ENCODE peak calls at places on chromosomes 6 and 20, in four cellular contexts. U is IMR-90, D is transverse colon, H is thyroid gland. O is an unnamed sample.

GRCh38 chr20:52130406-52130805 is 61.2 kb downstream of the ZFP64 start:
- DNase-seq in D (no peak), U (peak; percentile 4), H (no peak), O (no peak)

GRCh38 chr20:21301940-21302644 is 1.0 kb upstream of the XRN2 start:
- DNase-seq in D (no peak), U (no peak), H (no peak), O (no peak)

GRCh38 chr6:156639023-156639728 is 138.0 kb upstream of the ARID1B start:
- DNase-seq in H (no peak), U (no peak), D (no peak), O (no peak)

GRCh38 chr20:62428396-62429160 is 1.2 kb upstream of the RBBP8NL start:
- DNase-seq in U (no peak), H (no peak), D (no peak), O (no peak)

GRCh38 chr20:15475483-15475882 is 1097.8 kb downstream of the KIF16B start:
- DNase-seq in D (peak; percentile 35), U (no peak), H (peak; percentile 52), O (no peak)

GRCh38 chr20:47295921-47296426 is 60.5 kb downstream of the ZMYND8 start:
- DNase-seq in D (no peak), H (peak; percentile 75), U (no peak), O (no peak)

GRCh38 chr6:106750146-106750900 is 120.9 kb downstream of the QRSL1 start:
- DNase-seq in H (no peak), D (no peak), U (no peak), O (no peak)

GRCh38 chr6:134064461-134064860 is 12.0 kb upstream of the SLC2A12 start:
- DNase-seq in U (no peak), H (no peak), D (no peak), O (no peak)

GRCh38 chr20:9483131-9483530 is 31.3 kb upstream of the LAMP5 start:
- DNase-seq in U (peak; percentile 35), D (no peak), H (no peak), O (no peak)

GRCh38 chr6:154277578-154278128 is 79.0 kb downstream of the IPCEF1 start:
- DNase-seq in H (no peak), D (no peak), U (no peak), O (no peak)

GRCh38 chr20:63567382-63568169 is 6.5 kb downstream of the HELZ2 start:
- DNase-seq in H (no peak), D (peak; percentile 75), U (no peak), O (peak; percentile 93)

GRCh38 chr6:30799210-30799609 is 54.9 kb upstream of the IER3 start:
- DNase-seq in D (no peak), H (no peak), U (peak; percentile 56), O (no peak)

GRCh38 chr20:44918761-44919160 is 8.9 kb downstream of the PABPC1L start:
- DNase-seq in D (no peak), H (no peak), U (no peak), O (no peak)

DNA sequence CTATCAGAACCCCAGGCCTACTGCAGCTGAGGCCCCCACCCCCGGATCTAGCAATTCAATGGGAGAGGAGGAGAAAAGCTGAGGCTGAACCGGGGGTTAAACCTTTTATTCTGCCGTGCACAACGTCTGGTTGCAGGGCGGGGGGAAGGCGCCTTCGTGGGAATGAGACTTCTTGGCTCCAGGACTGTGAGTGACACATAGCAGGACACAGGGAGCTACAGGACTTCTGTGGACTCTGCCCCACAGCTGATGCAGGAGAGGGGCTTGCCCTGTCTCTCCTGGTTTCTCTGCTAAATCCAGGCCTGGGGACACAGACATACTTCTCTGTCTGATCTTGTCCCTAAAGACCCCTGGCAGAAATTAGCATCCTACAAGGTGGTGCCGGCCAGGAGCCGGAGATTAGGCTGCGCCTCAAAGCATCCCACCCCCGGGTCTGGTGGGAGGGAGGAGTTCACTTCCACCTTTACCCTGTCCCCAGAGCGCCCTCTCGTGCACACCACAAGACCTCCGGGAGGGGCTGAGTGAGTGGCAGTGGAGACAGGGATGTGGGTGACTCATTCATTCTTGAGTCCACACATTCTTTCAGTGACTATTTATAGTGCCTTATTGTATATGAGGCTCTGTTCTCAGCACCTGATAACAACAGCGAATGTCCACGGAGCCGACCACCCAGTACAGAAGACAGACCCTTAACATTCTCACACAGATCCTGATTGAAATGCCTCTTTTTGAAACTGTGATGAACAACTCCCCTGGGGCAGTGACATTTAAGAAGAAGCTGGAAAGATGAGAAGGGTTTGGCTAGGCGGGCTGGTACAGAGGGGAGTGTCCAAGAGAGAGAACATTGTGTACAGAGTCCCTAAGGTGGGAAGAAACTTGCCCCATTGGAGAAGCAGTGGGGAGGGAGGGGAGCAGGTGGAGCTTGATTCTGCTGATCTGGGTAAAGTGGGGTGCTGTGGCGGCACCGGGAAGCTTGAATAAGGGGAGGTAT is 38.9 kb downstream of the GMPR start:
- DNase-seq in D (peak; percentile 52), U (peak; percentile 93), H (peak; percentile 14), O (peak; percentile 93)
- TF ChIP-seq POLR2A in D (no peak), U (no peak), H (no peak), O (no peak)

DNA sequence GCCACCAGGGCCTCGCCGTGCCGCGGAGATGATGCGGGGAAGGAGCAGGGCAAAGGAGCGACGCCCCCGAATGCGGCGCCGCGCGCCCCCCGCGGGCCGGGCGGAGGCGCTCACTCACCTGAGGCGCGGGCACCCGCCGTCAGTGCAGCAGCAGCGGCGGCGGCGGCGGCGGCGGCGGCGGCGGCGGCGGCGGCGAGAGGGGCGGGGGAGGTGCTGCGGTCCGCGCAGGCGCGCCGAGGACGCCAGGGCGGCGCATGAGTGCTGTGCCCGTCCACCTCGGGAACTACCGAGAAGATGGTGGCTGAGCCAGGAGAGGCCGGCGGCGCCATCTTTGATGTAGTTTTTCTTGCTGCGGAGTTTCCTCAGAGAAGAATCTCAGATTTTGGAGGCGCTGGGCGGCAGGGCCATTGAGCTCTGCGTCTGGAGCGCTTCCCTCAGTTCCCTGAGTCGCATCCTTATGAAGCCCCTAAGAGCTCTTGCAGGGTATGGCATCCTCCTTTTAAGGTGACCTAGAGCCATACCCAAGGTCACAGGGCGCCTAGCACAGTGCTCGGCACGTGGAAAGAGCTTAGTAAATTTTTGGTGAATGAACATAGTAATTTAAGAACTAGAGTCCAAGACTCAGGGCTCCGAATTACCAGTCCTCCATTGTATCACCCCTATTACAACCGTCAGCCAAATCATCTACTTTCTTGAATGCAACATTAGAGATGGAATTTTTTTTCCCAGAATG is at the start of gene NDRG3:
- DNase-seq in D (peak; percentile 95), U (peak; percentile 89), H (peak; percentile 96), O (peak; percentile 95)
- TF ChIP-seq POLR2A in D (no peak), U (no peak), H (peak; percentile 46), O (peak; percentile 53)

DNA sequence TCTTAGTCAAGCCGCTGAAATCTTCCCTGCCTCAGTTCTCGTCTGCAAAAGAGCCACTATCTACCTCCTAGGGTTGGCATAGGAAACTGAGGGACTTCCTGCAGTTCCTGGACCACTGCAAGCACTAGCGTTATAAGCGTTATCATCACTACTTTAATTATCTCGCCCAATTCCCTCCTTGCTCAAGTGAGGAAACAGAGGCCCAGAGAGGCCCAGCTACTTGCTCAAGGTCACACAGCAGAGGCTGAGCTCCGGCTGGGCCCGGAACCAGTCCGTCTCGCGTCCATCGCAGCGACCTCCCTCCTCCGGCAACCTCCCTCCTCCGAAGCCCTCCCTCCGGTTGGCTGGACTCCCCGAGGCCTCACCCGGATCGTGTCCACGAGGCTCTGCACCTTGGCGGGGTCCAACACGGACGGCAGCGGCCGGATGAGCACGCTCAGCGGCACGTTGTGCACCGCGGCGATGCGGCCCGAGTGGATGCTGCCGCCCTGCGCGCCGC is 340 bp downstream of the SRXN1 start:
- DNase-seq in H (peak; percentile 42), D (peak; percentile 22), U (peak; percentile 44), O (peak; percentile 53)
- TF ChIP-seq POLR2A in H (no peak), D (no peak), U (no peak), O (no peak)

GRCh38 chr6:33299237-33299944 is 649 bp upstream of the RGL2 start:
- DNase-seq in D (peak; percentile 95), H (peak; percentile 92), U (peak; percentile 88), O (peak; percentile 97)

GRCh38 chr6:33301877-33302276 is 3.1 kb upstream of the RGL2 start:
- DNase-seq in U (no peak), H (no peak), D (no peak), O (no peak)

GRCh38 chr6:33304216-33304615 is 5.5 kb upstream of the RGL2 start:
- DNase-seq in H (no peak), U (no peak), D (no peak), O (no peak)

GRCh38 chr6:33306356-33306755 is 7.5 kb downstream of the TAPBP start:
- DNase-seq in H (no peak), D (no peak), U (no peak), O (no peak)

GRCh38 chr6:33305052-33305451 is 6.3 kb upstream of the RGL2 start:
- DNase-seq in H (no peak), U (no peak), D (no peak), O (no peak)
- TF ChIP-seq POLR2A in H (no peak), U (no peak), D (no peak), O (no peak)

DNA sequence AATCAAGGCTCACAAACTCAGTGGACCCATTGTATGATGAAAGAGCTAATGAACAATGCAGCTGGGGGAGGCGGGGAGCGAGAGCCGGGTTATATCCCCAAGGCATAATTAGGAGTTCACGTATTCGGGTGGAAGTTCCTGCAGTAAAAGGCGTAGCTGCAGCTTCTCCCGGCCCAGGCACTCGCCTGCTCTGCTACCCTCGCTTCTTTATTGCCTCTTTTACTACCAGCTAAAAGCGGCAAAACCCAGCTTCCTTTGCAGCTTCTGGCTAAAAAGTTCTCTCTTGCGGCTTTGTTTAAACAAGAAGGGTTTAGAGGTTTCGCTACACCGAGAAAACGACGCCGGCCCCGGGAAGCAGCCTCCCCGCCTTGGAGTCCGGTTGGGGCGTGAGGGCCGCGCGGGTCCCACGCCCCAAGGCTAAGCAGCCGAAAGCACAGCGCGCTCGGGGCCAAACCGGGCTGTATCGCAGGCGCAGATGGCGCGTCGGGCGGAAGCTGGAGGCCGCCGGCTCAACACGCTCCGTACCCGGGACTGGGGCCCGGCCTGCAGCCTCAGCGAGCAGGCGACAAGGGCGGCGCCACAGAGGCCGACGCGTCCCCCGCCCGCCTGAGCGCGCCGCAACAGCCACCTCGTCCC is 1.6 kb downstream of the ZBTB2 start:
- DNase-seq in H (peak; percentile 58), D (peak; percentile 74), U (peak; percentile 59), O (peak; percentile 82)
- TF ChIP-seq POLR2A in H (peak; percentile 84), D (peak; percentile 78), U (peak; percentile 66), O (peak; percentile 89)

DNA sequence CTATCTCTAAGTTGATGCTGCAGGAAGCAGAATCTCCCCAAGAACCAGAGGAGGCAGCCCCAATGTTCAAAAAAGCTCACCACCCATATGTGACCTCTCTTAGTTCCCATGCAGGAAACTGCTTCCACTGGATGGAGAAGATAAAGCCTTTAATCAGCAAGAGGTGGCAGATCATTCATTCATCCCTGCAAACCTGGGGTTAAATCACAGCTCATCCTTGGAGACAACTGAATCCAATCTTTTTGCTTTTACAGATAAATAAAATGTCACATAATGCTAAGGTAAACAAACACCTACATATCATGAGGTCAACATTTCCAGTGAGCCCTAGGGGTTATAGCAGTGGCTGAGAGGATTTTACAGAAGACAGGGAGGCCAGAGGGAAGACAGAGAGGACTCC is 112.7 kb upstream of the CD93 start:
- DNase-seq in D (no peak), U (no peak), H (no peak), O (no peak)
- TF ChIP-seq POLR2A in D (no peak), U (no peak), H (no peak), O (no peak)

O was measured in NB4.